ENCODE peak calls at places on chromosome 3, in five cellular contexts. I is NCI-H460, G is NCI-H1694 treated with DMSO at 0.1 percent for 48 hours, M is activated T-cell treated with anti-CD3 and anti-CD28 coated beads for 1 hour, B is skeletal muscle cell. W is an unnamed sample.

GRCh38 chr3:71551286-71551919 is 32.1 kb downstream of the FOXP1 start:
- DNase-seq in I (no peak), G (no peak), M (no peak), B (no peak), W (no peak)

GRCh38 chr3:161875483-161875882 is 378.9 kb downstream of the OTOL1 start:
- DNase-seq in I (no peak), G (no peak), M (no peak), B (no peak), W (no peak)

GRCh38 chr3:187976361-187976900 is 177.5 kb upstream of the LPP start:
- DNase-seq in I (no peak), G (no peak), M (no peak), B (no peak), W (no peak)

GRCh38 chr3:9552252-9552999 is 1.2 kb downstream of the LHFPL4 start:
- DNase-seq in I (peak), G (no peak), M (peak), B (no peak), W (peak)

GRCh38 chr3:197847866-197848401 is 56.9 kb downstream of the LRCH3 start:
- DNase-seq in I (no peak), G (no peak), M (no peak), B (no peak), W (peak)

GRCh38 chr3:173932624-173933023 is 535.1 kb downstream of the NLGN1 start:
- DNase-seq in I (peak), G (no peak), M (no peak), B (peak), W (peak)

GRCh38 chr3:131608296-131608695 is 105.5 kb upstream of the MRPL3 start:
- DNase-seq in I (no peak), G (no peak), M (no peak), B (no peak), W (no peak)

GRCh38 chr3:108899530-108899929 is 54.1 kb downstream of the GUCA1C start:
- DNase-seq in I (no peak), G (no peak), M (no peak), B (no peak), W (no peak)

GRCh38 chr3:127263586-127264231 is 24.1 kb downstream of the PRR20G start:
- DNase-seq in I (no peak), G (no peak), M (no peak), B (no peak), W (no peak)

GRCh38 chr3:186002884-186003472 is 65.2 kb upstream of the TRA2B start:
- DNase-seq in I (no peak), G (peak), M (no peak), B (no peak), W (no peak)

GRCh38 chr3:122941233-122942206 is 86.0 kb downstream of the SEMA5B start:
- DNase-seq in I (no peak), G (no peak), M (no peak), B (no peak), W (no peak)

GRCh38 chr3:12159227-12159601 is 502 bp upstream of the TIMP4 start:
- DNase-seq in I (no peak), G (no peak), M (no peak), B (no peak), W (no peak)

GRCh38 chr3:139120336-139120971 is 75.8 kb upstream of the PRR23C start:
- DNase-seq in I (no peak), G (no peak), M (no peak), B (peak), W (peak)

GRCh38 chr3:42685891-42686820 is 819 bp downstream of the KLHL40 start:
- DNase-seq in I (no peak), G (no peak), M (no peak), B (no peak), W (no peak)

GRCh38 chr3:17158941-17159682 is 274.4 kb downstream of the PLCL2 start:
- DNase-seq in I (no peak), G (no peak), M (no peak), B (no peak), W (no peak)

GRCh38 chr3:124885466-124886167 is 1.5 kb downstream of the ITGB5 start:
- DNase-seq in I (peak), G (no peak), M (no peak), B (no peak), W (peak)

GRCh38 chr3:186783731-186784515 is 546 bp downstream of the EIF4A2 start:
- DNase-seq in I (peak), G (no peak), M (peak), B (peak), W (peak)

GRCh38 chr3:99315896-99316295 is 322.5 kb upstream of the COL8A1 start:
- DNase-seq in I (no peak), G (no peak), M (no peak), B (no peak), W (no peak)

GRCh38 chr3:160454995-160455394 is 5.4 kb upstream of the TRIM59 start:
- DNase-seq in I (no peak), G (peak), M (no peak), B (no peak), W (no peak)

GRCh38 chr3:61877359-61877770 is 316.0 kb downstream of the PTPRG start:
- DNase-seq in I (no peak), G (no peak), M (no peak), B (no peak), W (peak)

GRCh38 chr3:197367081-197367780 is 68.8 kb upstream of the DLG1 start:
- DNase-seq in I (no peak), G (peak), M (no peak), B (peak), W (no peak)

GRCh38 chr3:139308156-139309017 is 35.4 kb upstream of the MRPS22 start:
- DNase-seq in I (no peak), G (no peak), M (no peak), B (no peak), W (peak)

GRCh38 chr3:105355355-105356063 is 11.2 kb upstream of the ALCAM start:
- DNase-seq in I (no peak), G (no peak), M (no peak), B (no peak), W (peak)

GRCh38 chr3:196422976-196423781 is 9.0 kb downstream of the UBXN7 start:
- DNase-seq in I (no peak), G (no peak), M (no peak), B (peak), W (no peak)

GRCh38 chr3:15309662-15310335 is 22.6 kb downstream of the SH3BP5 start:
- DNase-seq in I (no peak), G (no peak), M (no peak), B (no peak), W (no peak)